ENCODE peak calls at places on chromosomes 5 and 9, in four cellular contexts. T is HepG2, Q is HCT116, J is K562. G is an unnamed sample.

GRCh38 chr9:37566716-37567115 is 9.5 kb downstream of the FBXO10 start:
- DNase-seq in T (no peak), Q (no peak), J (no peak), G (peak)

GRCh38 chr9:133727876-133728441 is 10.2 kb downstream of the SARDH start:
- DNase-seq in T (no peak), Q (no peak), J (peak), G (peak)

GRCh38 chr9:94928696-94929372 is 202.3 kb downstream of the AOPEP start:
- DNase-seq in T (peak), Q (no peak), J (peak), G (peak)

GRCh38 chr9:971901-972511 is 4.4 kb upstream of the DMRT3 start:
- DNase-seq in T (no peak), Q (no peak), J (no peak), G (peak)

GRCh38 chr5:9091896-9092662 is 453.8 kb downstream of the SEMA5A start:
- DNase-seq in T (no peak), Q (no peak), J (no peak), G (no peak)

GRCh38 chr9:17423681-17424011 is 155.2 kb upstream of the SH3GL2 start:
- DNase-seq in T (no peak), Q (no peak), J (no peak), G (no peak)

GRCh38 chr5:86500947-86501346 is 116.8 kb upstream of the COX7C start:
- DNase-seq in T (no peak), Q (peak), J (peak), G (no peak)

GRCh38 chr5:116507051-116507537 is 67.5 kb downstream of the SEMA6A start:
- DNase-seq in T (no peak), Q (no peak), J (no peak), G (no peak)

GRCh38 chr5:150137168-150137957 is 18.3 kb downstream of the PDGFRB start:
- DNase-seq in T (peak), Q (no peak), J (no peak), G (no peak)

GRCh38 chr9:35729700-35730485 is 2.1 kb downstream of the TLN1 start:
- DNase-seq in T (peak), Q (peak), J (peak), G (peak)

GRCh38 chr9:81874926-81875325 is 53.3 kb upstream of the SPATA31D4 start:
- DNase-seq in T (no peak), Q (no peak), J (no peak), G (no peak)

GRCh38 chr9:106920091-106920490 is 57.1 kb downstream of the ZNF462 start:
- DNase-seq in T (no peak), Q (no peak), J (no peak), G (no peak)

GRCh38 chr5:14644623-14645237 is 19.8 kb upstream of the OTULIN start:
- DNase-seq in T (no peak), Q (no peak), J (no peak), G (no peak)

GRCh38 chr5:128380324-128380723 is 157.7 kb downstream of the FBN2 start:
- DNase-seq in T (no peak), Q (no peak), J (no peak), G (no peak)

GRCh38 chr5:3325811-3326568 is 269.6 kb upstream of the IRX1 start:
- DNase-seq in T (no peak), Q (no peak), J (no peak), G (no peak)

GRCh38 chr5:112419050-112419595 is at the start of gene EPB41L4A:
- DNase-seq in T (no peak), Q (no peak), J (no peak), G (peak)

GRCh38 chr5:159887050-159887449 is 29.2 kb upstream of the ADRA1B start:
- DNase-seq in T (no peak), Q (no peak), J (no peak), G (no peak)
- TF ChIP-seq SIN3A in T (no peak), Q (no peak), J (no peak), G (no peak)

DNA sequence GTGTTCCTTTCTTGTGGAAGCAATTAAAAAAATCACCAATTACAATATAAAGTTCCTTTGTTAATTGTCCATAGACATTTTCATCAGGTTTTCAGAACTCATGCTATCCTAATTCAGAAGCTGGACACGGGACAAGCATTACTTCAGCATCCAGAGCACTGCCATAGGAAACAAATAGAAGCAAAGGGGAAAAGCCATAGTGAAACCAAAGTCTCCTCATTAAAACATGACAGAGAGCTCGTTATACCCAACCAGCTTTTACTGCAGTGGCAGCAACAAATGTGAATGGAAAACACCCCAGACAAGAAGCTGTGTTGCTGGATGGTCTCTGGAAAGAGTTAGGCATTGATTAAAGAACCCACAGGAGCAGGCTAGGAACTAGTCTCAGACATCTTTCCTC is 162.7 kb upstream of the ADAMTS16 start:
- DNase-seq in T (no peak), Q (no peak), J (no peak), G (no peak)
- TF ChIP-seq SIN3A in T (no peak), Q (no peak), J (no peak), G (no peak)

GRCh38 chr5:81194633-81195333 is 38.3 kb upstream of the CKMT2 start:
- DNase-seq in T (peak), Q (peak), J (peak), G (peak)

GRCh38 chr5:81191726-81192125 is 41.4 kb upstream of the CKMT2 start:
- DNase-seq in T (no peak), Q (no peak), J (no peak), G (no peak)

GRCh38 chr5:81192351-81192750 is 40.8 kb upstream of the CKMT2 start:
- DNase-seq in T (no peak), Q (no peak), J (no peak), G (no peak)

GRCh38 chr5:81189875-81190467 is 43.2 kb upstream of the CKMT2 start:
- DNase-seq in T (no peak), Q (no peak), J (peak), G (no peak)

DNA sequence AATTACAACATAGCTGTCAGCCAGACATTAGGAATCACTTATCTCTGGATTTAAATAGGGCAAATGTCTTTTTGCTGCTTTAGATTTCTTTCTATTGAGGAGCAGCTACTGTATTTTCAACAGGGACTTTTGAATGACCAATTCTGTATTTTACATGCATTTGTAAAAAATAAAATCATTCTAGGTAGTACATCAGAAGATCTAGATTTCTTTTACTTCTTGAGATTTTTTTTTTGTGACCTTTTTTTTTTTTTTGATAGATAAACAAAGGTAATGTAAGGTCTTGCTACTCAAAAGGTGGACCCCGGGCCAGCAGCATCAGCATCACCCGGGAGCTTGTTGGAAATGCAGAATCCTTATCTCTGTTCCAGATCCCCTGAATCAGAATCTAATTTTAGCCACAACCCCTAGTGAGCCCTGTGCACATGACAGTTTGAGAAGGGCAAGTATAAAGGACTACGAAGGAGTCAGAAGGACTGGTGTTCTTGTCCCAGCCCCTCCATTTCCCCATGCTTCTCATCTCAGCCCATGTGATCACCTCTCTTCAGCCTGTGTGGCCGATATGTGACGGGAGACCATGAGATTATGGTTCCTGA is 37.7 kb upstream of the CKMT2 start:
- DNase-seq in T (no peak), Q (no peak), J (peak), G (peak)
- TF ChIP-seq SIN3A in T (no peak), Q (no peak), J (no peak), G (no peak)

DNA sequence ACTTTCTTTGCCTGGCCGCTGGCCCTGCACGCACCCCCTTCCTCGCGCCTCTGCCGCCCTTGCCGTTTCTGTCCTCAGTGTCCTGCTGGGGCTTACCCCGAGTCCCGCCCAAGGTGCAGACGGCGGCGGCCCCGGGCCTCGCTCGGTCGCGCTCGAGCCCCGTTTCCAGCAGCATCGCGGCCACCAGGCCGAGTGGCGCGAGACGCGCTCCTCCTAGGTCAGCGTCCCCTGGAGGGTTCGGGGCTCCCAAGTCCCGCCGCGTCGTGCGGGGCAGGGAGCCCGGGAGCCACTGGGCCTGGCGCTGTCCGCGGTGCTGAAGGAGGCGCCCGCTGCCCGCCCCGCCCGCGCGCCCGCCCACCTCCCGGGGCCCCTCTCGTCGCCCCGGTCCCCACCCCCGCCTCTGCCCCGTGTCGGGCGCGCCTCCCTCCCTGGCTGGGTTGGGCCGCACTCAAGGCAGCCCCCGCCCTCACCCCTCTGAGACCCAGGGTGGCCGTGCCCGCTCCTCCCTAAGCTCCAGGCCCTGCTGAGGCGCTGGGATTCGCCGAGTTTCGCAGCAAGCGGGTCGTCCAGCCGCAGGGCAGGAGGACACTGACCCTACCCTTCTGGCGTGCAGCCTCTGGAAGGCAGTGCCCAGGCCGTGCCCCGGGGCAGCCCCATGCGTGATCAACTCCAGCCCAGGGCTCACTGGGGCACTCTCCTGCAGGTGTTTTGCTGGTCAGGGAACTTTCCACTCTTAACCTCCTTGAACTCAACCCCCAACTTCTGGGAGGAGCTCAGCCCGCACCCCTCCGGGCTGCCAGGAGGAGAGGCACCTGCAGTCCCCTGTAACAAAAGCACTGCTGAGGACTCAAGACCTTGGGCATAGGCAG is at the start of gene LHX3:
- DNase-seq in T (no peak), Q (no peak), J (no peak), G (no peak)
- TF ChIP-seq SIN3A in T (no peak), Q (no peak), J (no peak), G (no peak)

GRCh38 chr5:179254638-179255271 is 90.5 kb downstream of the ADAMTS2 start:
- DNase-seq in T (no peak), Q (no peak), J (no peak), G (no peak)
- TF ChIP-seq SIN3A in T (no peak), Q (no peak), J (no peak), G (no peak)

DNA sequence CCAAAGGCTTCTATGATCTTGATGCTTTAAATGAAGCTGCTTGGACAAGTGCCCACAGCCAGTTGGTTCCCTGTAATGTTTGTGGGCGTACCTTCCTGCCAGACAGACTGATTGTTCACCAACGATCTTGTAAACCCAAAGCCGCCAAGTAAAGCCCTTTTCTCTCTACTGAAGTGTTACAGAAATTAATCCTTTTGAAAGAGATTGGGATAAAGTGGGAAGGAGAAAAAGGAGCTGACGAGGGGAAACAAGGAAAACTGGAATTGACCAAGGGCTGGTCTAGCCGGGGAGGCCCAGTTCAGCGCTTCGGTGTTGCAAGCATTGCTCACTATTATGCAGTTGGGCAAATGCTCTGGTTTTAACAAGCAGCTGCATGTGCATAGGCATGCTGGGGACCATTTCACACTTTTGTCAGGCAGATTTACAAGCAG is 53.2 kb downstream of the ZNF474 start:
- DNase-seq in T (no peak), Q (no peak), J (peak), G (no peak)
- TF ChIP-seq SIN3A in T (no peak), Q (no peak), J (no peak), G (no peak)

GRCh38 chr5:83518676-83519075 is 47.1 kb downstream of the VCAN start:
- DNase-seq in T (no peak), Q (no peak), J (no peak), G (no peak)
- TF ChIP-seq SIN3A in T (no peak), Q (no peak), J (no peak), G (no peak)

GRCh38 chr9:131709741-131710499 is 30.0 kb downstream of the RAPGEF1 start:
- DNase-seq in T (no peak), Q (no peak), J (no peak), G (no peak)
- TF ChIP-seq SIN3A in T (no peak), Q (no peak), J (no peak), G (no peak)

GRCh38 chr5:100464418-100464817 is 70.8 kb upstream of the FAM174A start:
- DNase-seq in T (no peak), Q (no peak), J (peak), G (no peak)
- TF ChIP-seq SIN3A in T (no peak), Q (no peak), J (no peak), G (no peak)

DNA sequence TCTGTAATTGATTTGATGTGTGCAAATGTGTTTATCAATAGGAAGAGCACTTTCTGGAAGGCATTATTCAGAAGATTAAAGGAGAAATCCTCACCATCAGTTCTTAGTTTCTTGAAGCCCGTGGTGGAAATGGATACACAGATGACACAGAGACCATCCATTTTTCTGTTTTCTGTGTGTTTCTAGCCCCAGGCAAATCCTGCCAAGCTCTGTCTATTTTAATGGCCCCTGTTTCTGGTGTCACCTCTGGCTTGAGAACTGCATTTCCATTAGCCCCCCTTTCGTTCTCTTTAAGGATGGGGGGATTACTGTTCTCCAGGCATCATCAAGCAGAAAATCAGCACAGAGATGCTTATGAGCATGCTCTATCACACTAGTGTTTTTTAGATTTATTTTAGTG is 37.3 kb downstream of the DAPK1 start:
- DNase-seq in T (no peak), Q (no peak), J (no peak), G (peak)
- TF ChIP-seq SIN3A in T (no peak), Q (no peak), J (no peak), G (no peak)